ENCODE peak calls at places on chromosomes 2 and 18, in nine cellular contexts. J is substantia nigra; S is hypothalamus; F is amygdala; Q is kidney tubule cell; C is CD4-positive, alpha-beta memory T cell; H is CD4-positive, CD25-positive, alpha-beta regulatory T cell; V is left lung; I is RWPE1. W is an unnamed sample.

GRCh38 chr2:23574919-23575654 is 190.1 kb downstream of the KLHL29 start:
- DNase-seq in J (no peak), S (no peak), F (no peak), Q (no peak), C (no peak), H (no peak), V (no peak), I (no peak), W (no peak)

GRCh38 chr2:38095996-38096861 is 20.3 kb upstream of the CYP1B1 start:
- DNase-seq in J (no peak), S (no peak), F (no peak), Q (no peak), C (no peak), H (no peak), V (no peak), I (peak; percentile 73), W (no peak)

GRCh38 chr18:8675057-8675456 is 30.3 kb upstream of the MTCL1 start:
- DNase-seq in J (no peak), S (no peak), F (no peak), Q (no peak), C (no peak), H (no peak), V (no peak), I (no peak), W (no peak)

GRCh38 chr2:109260886-109261700 is 132.1 kb downstream of the SH3RF3 start:
- DNase-seq in J (no peak), S (no peak), F (no peak), Q (peak; percentile 12), C (no peak), H (no peak), V (no peak), I (no peak), W (no peak)

GRCh38 chr2:127381762-127382161 is 6.0 kb downstream of the MAP3K2 start:
- DNase-seq in J (no peak), S (no peak), F (no peak), Q (no peak), C (no peak), H (no peak), V (no peak), I (peak; percentile 36), W (no peak)

GRCh38 chr18:730692-731091 is 18.3 kb upstream of the ENOSF1 start:
- DNase-seq in J (no peak), S (no peak), F (no peak), Q (no peak), C (no peak), H (no peak), V (no peak), I (no peak), W (no peak)

GRCh38 chr2:120656273-120656960 is 79.3 kb upstream of the GLI2 start:
- DNase-seq in J (no peak), S (peak; percentile 47), F (no peak), Q (no peak), C (no peak), H (no peak), V (no peak), I (no peak), W (no peak)

GRCh38 chr2:45396671-45397070 is 214.4 kb downstream of the SRBD1 start:
- DNase-seq in J (no peak), S (no peak), F (no peak), Q (no peak), C (no peak), H (no peak), V (no peak), I (no peak), W (no peak)

GRCh38 chr2:26982102-26982742 is 11.8 kb downstream of the MAPRE3 start:
- DNase-seq in J (no peak), S (peak; percentile 17), F (no peak), Q (peak; percentile 55), C (peak; percentile 12), H (no peak), V (no peak), I (peak; percentile 61), W (no peak)

GRCh38 chr2:68432696-68433658 is 34.1 kb downstream of the FBXO48 start:
- DNase-seq in J (no peak), S (no peak), F (no peak), Q (no peak), C (no peak), H (no peak), V (peak; percentile 72), I (no peak), W (no peak)

GRCh38 chr2:234840336-234840735 is 111.5 kb upstream of the SH3BP4 start:
- DNase-seq in J (no peak), S (no peak), F (no peak), Q (peak; percentile 98), C (no peak), H (no peak), V (no peak), I (peak; percentile 73), W (no peak)

GRCh38 chr2:239942871-239943311 is 82.3 kb downstream of the NDUFA10 start:
- DNase-seq in J (no peak), S (no peak), F (no peak), Q (no peak), C (no peak), H (no peak), V (peak; percentile 58), I (no peak), W (no peak)

GRCh38 chr2:120629241-120629895 is 106.3 kb upstream of the GLI2 start:
- DNase-seq in J (no peak), S (no peak), F (no peak), Q (no peak), C (no peak), H (no peak), V (peak; percentile 43), I (no peak), W (no peak)

GRCh38 chr2:6771539-6772365 is 94.0 kb downstream of the CMPK2 start:
- DNase-seq in J (no peak), S (no peak), F (no peak), Q (no peak), C (no peak), H (no peak), V (no peak), I (no peak), W (no peak)

GRCh38 chr2:177964892-177965291 is 107.7 kb downstream of the PDE11A start:
- DNase-seq in J (no peak), S (no peak), F (no peak), Q (no peak), C (no peak), H (no peak), V (no peak), I (no peak), W (no peak)

GRCh38 chr2:41610501-41611242 is 437.1 kb upstream of the PKDCC start:
- DNase-seq in J (no peak), S (no peak), F (no peak), Q (no peak), C (no peak), H (no peak), V (no peak), I (no peak), W (no peak)

GRCh38 chr2:47038656-47039501 is 116.2 kb downstream of the STPG4 start:
- DNase-seq in J (no peak), S (no peak), F (no peak), Q (peak; percentile 27), C (no peak), H (no peak), V (no peak), I (no peak), W (peak; percentile 46)

GRCh38 chr2:224682121-224682520 is 34.0 kb downstream of the CCDC195 start:
- DNase-seq in J (no peak), S (no peak), F (no peak), Q (no peak), C (no peak), H (no peak), V (no peak), I (no peak), W (no peak)

GRCh38 chr18:51429644-51430043 is 232.2 kb upstream of the MEX3C start:
- DNase-seq in J (no peak), S (no peak), F (no peak), Q (no peak), C (no peak), H (no peak), V (no peak), I (no peak), W (no peak)

GRCh38 chr2:46866770-46867246 is 48.8 kb downstream of the MCFD2 start:
- DNase-seq in J (no peak), S (no peak), F (no peak), Q (no peak), C (no peak), H (no peak), V (peak; percentile 72), I (no peak), W (no peak)

GRCh38 chr2:27378096-27378808 is 2.3 kb downstream of the ZNF513 start:
- DNase-seq in J (no peak), S (no peak), F (no peak), Q (peak; percentile 67), C (no peak), H (no peak), V (peak; percentile 82), I (no peak), W (no peak)

GRCh38 chr2:30768036-30768686 is 39.1 kb downstream of the CAPN13 start:
- DNase-seq in J (no peak), S (no peak), F (no peak), Q (no peak), C (no peak), H (no peak), V (no peak), I (no peak), W (no peak)

GRCh38 chr2:68774569-68775271 is 40.1 kb downstream of the ARHGAP25 start:
- DNase-seq in J (no peak), S (peak; percentile 58), F (no peak), Q (no peak), C (peak; percentile 53), H (peak; percentile 56), V (peak; percentile 95), I (no peak), W (peak; percentile 92)

GRCh38 chr2:150548527-150548926 is 61.1 kb upstream of the RND3 start:
- DNase-seq in J (no peak), S (no peak), F (no peak), Q (peak; percentile 35), C (no peak), H (no peak), V (no peak), I (no peak), W (no peak)

GRCh38 chr2:68253211-68254068 is 1.1 kb upstream of the PPP3R1 start:
- DNase-seq in J (no peak), S (no peak), F (no peak), Q (peak; percentile 43), C (peak; percentile 53), H (peak; percentile 51), V (no peak), I (no peak), W (peak; percentile 24)

GRCh38 chr2:108447947-108448677 is 894 bp upstream of the GCC2 start:
- DNase-seq in J (no peak), S (no peak), F (no peak), Q (no peak), C (no peak), H (no peak), V (no peak), I (no peak), W (no peak)